ENCODE peak calls at places on chromosomes 3 and 15, in ten cellular contexts. K is HFFc6, I is neural crest cell, U is WTC11, M is left ventricle myocardium inferior, Q is CD14-positive monocyte, B is glutamatergic neuron, Z is fibroblast of mammary gland, X is HepG2, H is right lobe of liver. E is an unnamed sample.

GRCh38 chr3:47347217-47347801 is 33.5 kb upstream of the PTPN23 start:
- DNase-seq in K (no peak), I (no peak), U (no peak), M (no peak), Q (no peak), B (no peak), Z (peak), X (no peak), H (no peak), E (no peak)

GRCh38 chr3:184314363-184314699 is at the start of gene EIF4G1:
- DNase-seq in K (peak), I (peak), U (peak), M (peak), Q (peak), B (peak), Z (peak), X (peak), H (peak), E (peak)

GRCh38 chr3:46845397-46845859 is 17.8 kb downstream of the MYL3 start:
- DNase-seq in K (peak), I (no peak), U (peak), M (peak), Q (peak), B (no peak), Z (peak), X (no peak), H (peak), E (peak)

GRCh38 chr15:69787791-69788190 is 309.9 kb downstream of the TLE3 start:
- DNase-seq in K (no peak), I (no peak), U (no peak), M (no peak), Q (no peak), B (no peak), Z (no peak), X (no peak), H (no peak), E (no peak)

GRCh38 chr3:24145981-24146822 is 201.1 kb downstream of the NR1D2 start:
- DNase-seq in K (peak), I (no peak), U (no peak), M (no peak), Q (no peak), B (no peak), Z (peak), X (no peak), H (no peak), E (no peak)

GRCh38 chr3:14460342-14461005 is 58.1 kb downstream of the SLC6A6 start:
- DNase-seq in K (peak), I (no peak), U (no peak), M (peak), Q (no peak), B (no peak), Z (peak), X (no peak), H (peak), E (no peak)

GRCh38 chr15:98537516-98538060 is 110.8 kb upstream of the IGF1R start:
- DNase-seq in K (no peak), I (no peak), U (no peak), M (no peak), Q (no peak), B (no peak), Z (no peak), X (no peak), H (no peak), E (no peak)

GRCh38 chr15:95522533-95522932 is 808.0 kb upstream of the NR2F2 start:
- DNase-seq in K (peak), I (no peak), U (no peak), M (no peak), Q (no peak), B (no peak), Z (no peak), X (no peak), H (no peak), E (no peak)

GRCh38 chr3:107431048-107431297 is 53.7 kb downstream of the CCDC54 start:
- DNase-seq in K (no peak), I (no peak), U (peak), M (peak), Q (no peak), B (no peak), Z (no peak), X (no peak), H (peak), E (peak)

GRCh38 chr15:99212401-99212800 is 37.0 kb downstream of the TTC23 start:
- DNase-seq in K (peak), I (no peak), U (no peak), M (no peak), Q (no peak), B (no peak), Z (peak), X (no peak), H (no peak), E (no peak)

GRCh38 chr3:195859846-195860411 is 48.2 kb upstream of the MUC4 start:
- DNase-seq in K (no peak), I (no peak), U (no peak), M (no peak), Q (no peak), B (no peak), Z (no peak), X (no peak), H (no peak), E (no peak)

GRCh38 chr15:74628199-74628598 is 12.6 kb downstream of the CLK3 start:
- DNase-seq in K (no peak), I (no peak), U (no peak), M (no peak), Q (no peak), B (no peak), Z (no peak), X (no peak), H (no peak), E (no peak)

GRCh38 chr3:187746059-187746453 is 788 bp upstream of the BCL6 start:
- DNase-seq in K (no peak), I (no peak), U (no peak), M (no peak), Q (no peak), B (no peak), Z (peak), X (no peak), H (no peak), E (no peak)

GRCh38 chr15:55526559-55527036 is 18.6 kb upstream of the DNAAF4 start:
- DNase-seq in K (peak), I (no peak), U (no peak), M (no peak), Q (no peak), B (no peak), Z (peak), X (peak), H (no peak), E (peak)

GRCh38 chr15:51870774-51871173 is 41.3 kb downstream of the TMOD3 start:
- DNase-seq in K (no peak), I (no peak), U (no peak), M (no peak), Q (no peak), B (no peak), Z (no peak), X (no peak), H (no peak), E (no peak)

GRCh38 chr3:168249048-168249538 is 153.4 kb upstream of the GOLIM4 start:
- DNase-seq in K (no peak), I (no peak), U (no peak), M (no peak), Q (no peak), B (no peak), Z (peak), X (no peak), H (peak), E (no peak)

GRCh38 chr3:124780356-124780755 is 50.1 kb downstream of the UMPS start:
- DNase-seq in K (peak), I (no peak), U (no peak), M (peak), Q (no peak), B (no peak), Z (peak), X (no peak), H (no peak), E (no peak)

GRCh38 chr3:44467241-44467640 is 10.2 kb downstream of the ZNF445 start:
- DNase-seq in K (no peak), I (no peak), U (no peak), M (no peak), Q (no peak), B (no peak), Z (no peak), X (no peak), H (no peak), E (no peak)

GRCh38 chr3:11185564-11186317 is 31.4 kb downstream of the HRH1 start:
- DNase-seq in K (peak), I (no peak), U (no peak), M (peak), Q (no peak), B (no peak), Z (peak), X (no peak), H (peak), E (no peak)

GRCh38 chr15:25136119-25136518 is 181.3 kb downstream of the SNRPN start:
- DNase-seq in K (no peak), I (no peak), U (no peak), M (no peak), Q (no peak), B (peak), Z (peak), X (peak), H (no peak), E (peak)

GRCh38 chr15:31483053-31483923 is 156.7 kb downstream of the KLF13 start:
- DNase-seq in K (no peak), I (no peak), U (peak), M (no peak), Q (no peak), B (no peak), Z (no peak), X (no peak), H (no peak), E (peak)

GRCh38 chr3:159001711-159002110 is 199.9 kb downstream of the MFSD1 start:
- DNase-seq in K (no peak), I (no peak), U (no peak), M (no peak), Q (no peak), B (no peak), Z (no peak), X (no peak), H (no peak), E (no peak)

GRCh38 chr15:29242466-29243242 is 27.0 kb downstream of the NSMCE3 start:
- DNase-seq in K (no peak), I (no peak), U (no peak), M (no peak), Q (no peak), B (peak), Z (peak), X (no peak), H (no peak), E (no peak)

GRCh38 chr3:23712656-23713559 is 92.8 kb upstream of the UBE2E1 start:
- DNase-seq in K (peak), I (no peak), U (peak), M (peak), Q (no peak), B (peak), Z (peak), X (no peak), H (no peak), E (no peak)

GRCh38 chr3:186784820-186785516 is 1.6 kb downstream of the EIF4A2 start:
- DNase-seq in K (no peak), I (no peak), U (no peak), M (no peak), Q (no peak), B (no peak), Z (no peak), X (no peak), H (no peak), E (no peak)

GRCh38 chr3:157317895-157318294 is 118.8 kb upstream of the PTX3 start:
- DNase-seq in K (no peak), I (no peak), U (no peak), M (no peak), Q (no peak), B (no peak), Z (peak), X (no peak), H (no peak), E (no peak)

GRCh38 chr15:65305144-65305758 is 774 bp downstream of the RNU5B-1 start:
- DNase-seq in K (peak), I (no peak), U (no peak), M (no peak), Q (no peak), B (no peak), Z (no peak), X (no peak), H (no peak), E (no peak)
- TF ChIP-seq CTCF in K (no peak), I (no peak), U (no peak), M (no peak), Q (no peak), B (no peak), Z (no peak), X (no peak), H (no peak), E (no peak)

GRCh38 chr3:139505829-139506386 is 29.6 kb upstream of the RBP2 start:
- DNase-seq in K (no peak), I (no peak), U (no peak), M (no peak), Q (no peak), B (no peak), Z (no peak), X (no peak), H (no peak), E (no peak)

GRCh38 chr3:139509631-139510030 is 29.9 kb downstream of the RBP1 start:
- DNase-seq in K (no peak), I (no peak), U (no peak), M (no peak), Q (no peak), B (no peak), Z (no peak), X (no peak), H (no peak), E (no peak)

DNA sequence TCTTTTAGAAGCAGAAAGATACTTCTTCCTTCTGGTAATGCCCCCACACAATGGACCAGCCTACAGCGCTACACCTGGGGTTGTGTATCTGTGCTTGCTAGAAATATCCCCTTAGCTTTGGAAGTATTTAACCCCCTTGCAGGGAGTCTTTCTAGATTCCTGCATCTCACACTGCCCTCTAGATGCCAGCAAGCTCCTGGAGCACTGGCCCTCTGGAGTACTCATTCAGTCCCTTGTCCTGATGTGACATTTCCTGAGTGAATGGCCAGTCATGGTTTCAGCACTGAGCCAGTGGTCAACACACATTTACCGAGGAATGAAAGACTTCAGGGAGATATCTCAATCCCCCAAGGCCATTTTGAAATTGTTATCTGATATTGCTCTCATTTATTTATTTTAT is 30.5 kb upstream of the RBP2 start:
- DNase-seq in K (no peak), I (no peak), U (no peak), M (no peak), Q (no peak), B (no peak), Z (no peak), X (peak), H (no peak), E (no peak)
- TF ChIP-seq CTCF in K (no peak), I (no peak), U (no peak), M (no peak), Q (no peak), B (no peak), Z (no peak), X (peak), H (no peak), E (no peak)

DNA sequence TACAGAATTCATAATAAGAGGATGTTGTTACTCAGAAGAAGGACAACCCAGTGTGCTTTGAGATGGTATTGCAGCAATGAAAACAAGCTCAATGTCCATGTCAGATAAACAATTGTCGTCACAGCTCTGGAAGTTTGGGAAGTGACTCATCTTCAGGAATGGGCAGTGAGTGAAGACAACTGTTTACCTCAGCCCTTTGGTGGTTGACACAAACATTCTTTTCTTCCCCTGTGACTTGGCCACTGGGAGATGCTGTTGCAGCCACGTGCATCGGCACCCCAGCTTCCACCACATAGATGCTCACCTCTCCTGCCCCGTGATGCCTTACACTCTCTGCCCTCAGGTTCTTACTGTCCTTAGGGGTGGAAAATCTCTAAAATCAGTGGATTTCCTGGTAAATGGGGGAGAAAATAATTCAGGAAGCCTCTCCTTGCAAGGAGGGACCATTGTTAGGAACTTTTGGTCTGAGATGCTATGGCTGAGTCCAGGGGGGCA is 114.1 kb upstream of the GALNT15 start:
- DNase-seq in K (peak), I (no peak), U (no peak), M (no peak), Q (no peak), B (no peak), Z (peak), X (peak), H (peak), E (no peak)
- TF ChIP-seq CTCF in K (peak), I (no peak), U (no peak), M (no peak), Q (no peak), B (no peak), Z (peak), X (peak), H (peak), E (no peak)

GRCh38 chr3:18891641-18892040 is 256.7 kb upstream of the KCNH8 start:
- DNase-seq in K (no peak), I (no peak), U (no peak), M (no peak), Q (no peak), B (no peak), Z (no peak), X (no peak), H (no peak), E (peak)

GRCh38 chr3:18890459-18890858 is 257.9 kb upstream of the KCNH8 start:
- DNase-seq in K (no peak), I (no peak), U (no peak), M (no peak), Q (no peak), B (no peak), Z (no peak), X (no peak), H (no peak), E (no peak)

GRCh38 chr3:18885612-18886011 is 262.7 kb upstream of the KCNH8 start:
- DNase-seq in K (no peak), I (no peak), U (no peak), M (no peak), Q (no peak), B (no peak), Z (no peak), X (no peak), H (no peak), E (no peak)

GRCh38 chr3:18883553-18883952 is 264.8 kb upstream of the KCNH8 start:
- DNase-seq in K (no peak), I (no peak), U (no peak), M (no peak), Q (no peak), B (no peak), Z (no peak), X (no peak), H (no peak), E (no peak)

DNA sequence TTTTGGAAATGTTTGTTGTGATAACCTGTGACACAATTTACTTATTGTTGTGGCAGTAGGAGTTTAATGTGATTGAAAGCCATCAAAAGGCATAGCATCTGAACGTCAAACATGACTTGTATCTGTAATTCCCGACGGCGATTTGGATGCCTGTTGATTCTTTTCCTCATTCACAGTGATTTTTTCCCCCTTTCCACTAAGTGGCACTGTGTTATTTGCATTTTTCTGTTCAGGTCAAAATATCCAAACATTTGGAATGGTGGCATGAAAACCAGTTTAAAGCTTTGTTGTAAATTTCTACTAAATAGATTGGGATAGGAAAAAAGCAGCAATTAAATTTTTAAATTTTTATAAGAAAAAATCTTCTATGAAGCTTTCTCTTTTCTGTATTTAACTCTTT is 259.9 kb upstream of the KCNH8 start:
- DNase-seq in K (no peak), I (no peak), U (no peak), M (no peak), Q (no peak), B (no peak), Z (no peak), X (no peak), H (no peak), E (no peak)
- TF ChIP-seq CTCF in K (no peak), I (no peak), U (no peak), M (no peak), Q (no peak), B (no peak), Z (no peak), X (no peak), H (no peak), E (no peak)